ENCODE peak calls at places on chromosome X, in four cellular contexts. U is HepG2, X is K562, N is SK-N-SH. B is an unnamed sample.

GRCh38 chrX:11382935-11383334 is 89.7 kb downstream of the AMELX start:
- DNase-seq in U (no peak), X (no peak), N (no peak), B (no peak)

GRCh38 chrX:154600962-154601374 is 16.0 kb downstream of the CTAG1A start:
- DNase-seq in U (no peak), X (no peak), N (no peak), B (no peak)

GRCh38 chrX:135484636-135485289 is 35.7 kb upstream of the INTS6L start:
- DNase-seq in U (peak), X (peak), N (peak), B (no peak)

GRCh38 chrX:64975491-64975890 is 759 bp downstream of the ZC4H2 start:
- DNase-seq in U (peak), X (no peak), N (peak), B (no peak)

GRCh38 chrX:40172169-40172979 is 74.6 kb upstream of the BCOR start:
- DNase-seq in U (no peak), X (peak), N (no peak), B (no peak)

GRCh38 chrX:14243823-14244222 is 214.1 kb upstream of the GEMIN8 start:
- DNase-seq in U (no peak), X (no peak), N (peak), B (no peak)

GRCh38 chrX:129701624-129702069 is 37.1 kb upstream of the XPNPEP2 start:
- DNase-seq in U (no peak), X (no peak), N (no peak), B (no peak)

GRCh38 chrX:48573690-48574269 is 504 bp upstream of the RBM3 start:
- DNase-seq in U (no peak), X (peak), N (peak), B (no peak)

GRCh38 chrX:465418-465817 is 78.7 kb upstream of the PPP2R3B start:
- DNase-seq in U (no peak), X (no peak), N (no peak), B (no peak)

GRCh38 chrX:149010026-149010898 is 494.8 kb downstream of the IDS start:
- DNase-seq in U (no peak), X (no peak), N (no peak), B (no peak)

GRCh38 chrX:72576161-72576896 is 3.7 kb upstream of the HDAC8 start:
- DNase-seq in U (peak), X (no peak), N (no peak), B (no peak)

GRCh38 chrX:155434906-155435743 is 23.3 kb downstream of the F8A3 start:
- DNase-seq in U (no peak), X (peak), N (no peak), B (no peak)

GRCh38 chrX:47523713-47524166 is 37.3 kb upstream of the ARAF start:
- DNase-seq in U (no peak), X (no peak), N (no peak), B (no peak)

GRCh38 chrX:50430917-50431316 is 39.7 kb downstream of the DGKK start:
- DNase-seq in U (peak), X (no peak), N (no peak), B (no peak)

GRCh38 chrX:10052906-10053625 is 85.9 kb downstream of the CLDN34 start:
- DNase-seq in U (no peak), X (no peak), N (no peak), B (no peak)

GRCh38 chrX:7154040-7154597 is 6.2 kb upstream of the PUDP start:
- DNase-seq in U (no peak), X (no peak), N (no peak), B (no peak)

GRCh38 chrX:7155163-7155562 is 7.2 kb upstream of the PUDP start:
- DNase-seq in U (no peak), X (no peak), N (no peak), B (no peak)

GRCh38 chrX:7149421-7149820 is 1.5 kb upstream of the PUDP start:
- DNase-seq in U (no peak), X (no peak), N (no peak), B (no peak)

GRCh38 chrX:7156879-7157278 is 8.9 kb upstream of the PUDP start:
- DNase-seq in U (no peak), X (no peak), N (no peak), B (no peak)

GRCh38 chrX:7153231-7153630 is 5.3 kb upstream of the PUDP start:
- DNase-seq in U (no peak), X (no peak), N (no peak), B (no peak)
- TF ChIP-seq TAF1 in U (no peak), X (no peak), N (no peak), B (no peak)

GRCh38 chrX:97446298-97446882 is 562.7 kb downstream of the RPA4 start:
- DNase-seq in U (no peak), X (no peak), N (peak), B (no peak)
- TF ChIP-seq TAF1 in U (no peak), X (no peak), N (no peak), B (no peak)

GRCh38 chrX:103309860-103310591 is 764 bp downstream of the BEX2 start:
- DNase-seq in U (no peak), X (no peak), N (peak), B (no peak)
- TF ChIP-seq TAF1 in U (no peak), X (no peak), N (no peak), B (no peak)

GRCh38 chrX:21656587-21657317 is 1.4 kb downstream of the KLHL34 start:
- DNase-seq in U (no peak), X (no peak), N (no peak), B (no peak)

GRCh38 chrX:21657318-21658151 is 595 bp downstream of the KLHL34 start:
- DNase-seq in U (no peak), X (no peak), N (no peak), B (no peak)

GRCh38 chrX:21658746-21659145 is 616 bp upstream of the KLHL34 start:
- DNase-seq in U (no peak), X (no peak), N (no peak), B (no peak)

GRCh38 chrX:21659320-21659719 is 1.2 kb upstream of the KLHL34 start:
- DNase-seq in U (no peak), X (no peak), N (no peak), B (no peak)

DNA sequence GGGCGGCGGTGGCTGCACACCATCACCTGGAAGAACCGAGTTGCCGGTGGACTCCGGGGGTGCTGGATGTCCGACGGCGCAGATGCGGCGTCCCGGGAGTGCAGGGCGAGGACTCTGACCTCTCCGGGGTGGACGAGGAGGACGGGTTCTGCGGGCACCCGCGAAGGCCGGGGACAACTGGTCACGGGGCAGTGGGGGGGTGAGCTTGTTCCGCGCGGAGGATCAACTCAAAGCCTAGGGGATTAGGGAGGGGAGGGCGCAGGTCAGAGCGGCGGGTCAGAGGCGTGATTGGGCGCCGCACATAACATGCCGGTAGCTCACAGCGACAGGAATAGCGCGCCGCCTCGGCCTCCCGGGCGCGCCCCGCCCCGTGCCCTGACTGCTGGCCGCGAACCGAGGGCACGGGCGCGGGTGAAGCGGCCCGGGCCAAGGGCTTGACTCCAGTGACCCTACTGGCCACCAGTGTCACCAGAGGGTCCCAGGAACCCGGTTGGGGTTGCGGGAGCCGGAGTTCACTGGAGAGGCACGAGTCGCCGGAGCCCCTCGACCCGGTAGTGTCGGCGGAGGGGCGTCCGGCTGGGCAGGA is at the start of gene KLHL34:
- DNase-seq in U (no peak), X (no peak), N (peak), B (no peak)
- TF ChIP-seq TAF1 in U (no peak), X (no peak), N (no peak), B (no peak)

DNA sequence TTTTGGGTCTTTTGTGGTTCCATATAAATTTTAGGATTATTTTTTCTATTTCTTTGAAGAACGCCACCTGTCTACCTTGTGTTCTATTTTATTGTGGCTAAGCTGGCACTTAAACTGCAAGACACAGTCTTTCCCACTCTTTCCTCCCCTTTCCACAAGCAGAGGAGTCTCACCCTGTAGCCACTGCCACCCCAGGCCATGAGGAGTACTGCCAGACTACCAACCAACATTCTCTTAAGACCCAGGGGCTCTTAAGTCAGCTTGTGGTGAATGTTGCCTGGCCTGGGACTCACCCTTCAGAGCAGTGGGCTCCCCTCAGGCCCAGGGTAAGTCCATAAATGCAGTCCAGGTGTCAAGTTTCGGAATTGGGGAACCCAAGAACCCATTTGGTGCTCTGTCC is 58.0 kb upstream of the FMR1 start:
- DNase-seq in U (no peak), X (no peak), N (no peak), B (no peak)
- TF ChIP-seq TAF1 in U (no peak), X (no peak), N (no peak), B (no peak)

GRCh38 chrX:13152511-13152868 is 108.1 kb upstream of the FAM9C start:
- DNase-seq in U (no peak), X (no peak), N (no peak), B (no peak)

GRCh38 chrX:13151806-13152510 is 107.5 kb upstream of the FAM9C start:
- DNase-seq in U (no peak), X (no peak), N (no peak), B (no peak)

GRCh38 chrX:13147758-13148157 is 103.3 kb upstream of the FAM9C start:
- DNase-seq in U (no peak), X (no peak), N (no peak), B (no peak)

GRCh38 chrX:13147147-13147546 is 102.7 kb upstream of the FAM9C start:
- DNase-seq in U (no peak), X (no peak), N (no peak), B (no peak)

DNA sequence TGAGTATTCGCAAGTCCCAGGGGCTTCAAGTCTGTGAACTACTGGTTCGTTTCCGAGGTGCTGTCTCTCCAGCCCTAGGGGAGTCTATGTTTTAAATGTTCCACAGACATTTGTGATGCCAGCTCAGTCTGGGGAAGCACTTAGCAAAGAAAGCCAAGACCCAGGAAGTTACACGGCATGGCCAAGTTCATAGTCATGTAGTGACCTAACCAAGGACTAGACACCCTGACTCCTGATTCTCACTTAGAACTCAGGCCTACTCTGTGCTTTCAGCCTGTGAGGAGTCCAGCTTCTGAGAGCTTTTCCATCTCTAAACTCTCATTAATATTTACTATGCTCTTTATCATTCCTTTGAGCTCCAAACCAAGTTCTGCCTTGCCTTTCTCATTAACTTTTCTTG is 105.3 kb upstream of the FAM9C start:
- DNase-seq in U (no peak), X (no peak), N (no peak), B (no peak)
- TF ChIP-seq TAF1 in U (no peak), X (no peak), N (no peak), B (no peak)

GRCh38 chrX:101108293-101108692 is 10.3 kb downstream of the CENPI start:
- DNase-seq in U (no peak), X (no peak), N (no peak), B (no peak)
- TF ChIP-seq TAF1 in U (no peak), X (no peak), N (no peak), B (no peak)

GRCh38 chrX:94204524-94204923 is 530.5 kb downstream of the FAM133A start:
- DNase-seq in U (no peak), X (no peak), N (peak), B (no peak)
- TF ChIP-seq TAF1 in U (no peak), X (no peak), N (no peak), B (no peak)

GRCh38 chrX:22194207-22194606 is 78.5 kb upstream of the CBLL2 start:
- DNase-seq in U (no peak), X (no peak), N (no peak), B (no peak)
- TF ChIP-seq TAF1 in U (no peak), X (no peak), N (no peak), B (no peak)